ENCODE peak calls at places on chromosomes 12 and 14, in seven cellular contexts. V is heart left ventricle; B is transverse colon; C is fibroblast of pulmonary artery; O is CD8-positive, alpha-beta T cell; R is IMR-90; M is body of pancreas. L is an unnamed sample.

GRCh38 chr14:97290065-97290464 is 492.9 kb downstream of the VRK1 start:
- DNase-seq in O (no peak), C (no peak), R (no peak), V (no peak), B (no peak), M (no peak), L (no peak)

GRCh38 chr14:23118506-23119361 is at the start of gene CEBPE:
- DNase-seq in V (no peak), O (no peak), M (no peak), B (no peak), C (no peak), R (no peak), L (no peak)

GRCh38 chr14:93788557-93789365 is 476 bp upstream of the PRIMA1 start:
- DNase-seq in M (no peak), R (no peak), V (peak; percentile 50), O (no peak), B (peak; percentile 29), C (no peak), L (no peak)

GRCh38 chr12:75998292-75999063 is 33.1 kb downstream of the PHLDA1 start:
- DNase-seq in R (no peak), B (no peak), V (no peak), M (no peak), O (no peak), C (peak; percentile 36), L (no peak)

GRCh38 chr12:19740472-19741131 is 301.3 kb downstream of the AEBP2 start:
- DNase-seq in V (no peak), M (no peak), O (no peak), B (no peak), C (no peak), R (no peak), L (no peak)

GRCh38 chr14:75181426-75182062 is 5.1 kb upstream of the TMED10 start:
- DNase-seq in M (no peak), O (no peak), R (no peak), V (no peak), B (no peak), C (no peak), L (no peak)

GRCh38 chr14:90785474-90785873 is 30.8 kb downstream of the TTC7B start:
- DNase-seq in M (peak; percentile 49), V (peak; percentile 80), O (no peak), R (no peak), B (peak; percentile 31), C (peak; percentile 51), L (no peak)

GRCh38 chr14:35897616-35898111 is 71.5 kb downstream of the BRMS1L start:
- DNase-seq in O (no peak), V (no peak), R (no peak), M (no peak), B (peak; percentile 35), C (no peak), L (no peak)

GRCh38 chr14:57408037-57408436 is 17.7 kb downstream of the NAA30 start:
- DNase-seq in C (no peak), V (no peak), O (no peak), R (no peak), B (no peak), M (no peak), L (no peak)

GRCh38 chr14:79318371-79318770 is 892.9 kb downstream of the DIO2 start:
- DNase-seq in C (peak; percentile 56), B (no peak), R (peak; percentile 57), V (no peak), M (no peak), O (no peak), L (no peak)

GRCh38 chr14:22484638-22485037 is 104.4 kb downstream of the DAD1 start:
- DNase-seq in C (peak; percentile 53), B (no peak), V (peak; percentile 51), M (no peak), R (no peak), O (no peak), L (no peak)

GRCh38 chr14:85596562-85596961 is 66.6 kb downstream of the FLRT2 start:
- DNase-seq in M (no peak), C (no peak), B (no peak), R (no peak), O (no peak), V (no peak), L (no peak)

GRCh38 chr12:71438670-71439361 is 782 bp upstream of the LGR5 start:
- DNase-seq in C (peak; percentile 6), B (no peak), V (no peak), R (no peak), M (peak; percentile 8), O (no peak), L (no peak)

GRCh38 chr14:54698501-54698900 is 131.6 kb downstream of the SAMD4A start:
- DNase-seq in M (no peak), C (no peak), V (no peak), R (no peak), B (no peak), O (no peak), L (no peak)

GRCh38 chr14:38208825-38209562 is 1.3 kb downstream of the SSTR1 start:
- DNase-seq in V (no peak), O (no peak), R (peak; percentile 74), C (peak; percentile 69), M (peak; percentile 86), B (peak; percentile 83), L (no peak)

GRCh38 chr14:93829839-93830481 is 41.7 kb upstream of the PRIMA1 start:
- DNase-seq in B (no peak), M (no peak), O (no peak), R (no peak), V (no peak), C (no peak), L (no peak)

GRCh38 chr14:59195898-59196297 is 7.4 kb downstream of the DAAM1 start:
- DNase-seq in R (no peak), M (peak; percentile 16), O (no peak), C (no peak), V (no peak), B (no peak), L (no peak)

GRCh38 chr12:10673660-10674384 is at the start of gene STYK1:
- DNase-seq in M (peak; percentile 73), C (peak; percentile 28), O (peak; percentile 64), R (peak; percentile 8), B (peak; percentile 90), V (no peak), L (no peak)

GRCh38 chr14:65012353-65012752 is 25.7 kb downstream of the FNTB start:
- DNase-seq in R (no peak), C (no peak), O (no peak), B (no peak), V (no peak), M (no peak), L (no peak)

GRCh38 chr14:99986416-99986815 is 78.8 kb upstream of the EVL start:
- DNase-seq in C (no peak), O (no peak), V (no peak), R (peak; percentile 80), B (no peak), M (no peak), L (no peak)

GRCh38 chr14:102939329-102939728 is 16.9 kb downstream of the AMN start:
- DNase-seq in C (no peak), V (no peak), R (no peak), M (no peak), B (no peak), O (no peak), L (no peak)

DNA sequence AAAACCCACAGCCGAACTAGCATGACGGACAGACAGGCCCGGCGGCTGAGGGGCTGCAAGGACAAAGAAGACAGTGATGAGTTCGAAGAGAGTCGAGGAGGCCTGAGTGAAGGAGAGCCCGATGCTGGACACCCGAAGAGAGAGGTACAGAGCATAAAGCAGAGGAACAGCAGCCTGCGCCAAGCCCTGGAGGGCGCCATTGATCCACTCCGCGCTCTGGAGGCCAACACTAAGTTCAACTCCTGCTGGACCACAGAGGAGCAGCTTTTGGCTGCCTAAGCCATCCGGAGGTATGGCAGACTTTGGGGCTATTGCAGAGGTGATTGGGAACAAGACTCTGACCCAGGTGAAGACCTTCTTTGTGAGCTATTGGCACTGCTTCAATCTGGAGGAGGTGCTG is 7.8 kb upstream of the PLXNC1 start:
- DNase-seq in O (no peak), C (peak; percentile 38), R (peak; percentile 10), B (peak; percentile 36), V (no peak), M (no peak), L (no peak)
- TF ChIP-seq CTCF in O (peak; percentile 48), C (peak; percentile 31), R (peak; percentile 44), B (peak; percentile 38), V (no peak), M (peak; percentile 12), L (peak; percentile 74)

GRCh38 chr12:68621092-68622081 is 10.7 kb downstream of the RAP1B start:
- DNase-seq in C (no peak), B (no peak), V (no peak), O (no peak), R (no peak), M (no peak), L (no peak)
- H3K4me3 ChIP-seq in C (no peak overlapping the region), B (no peak overlapping the region), V (no peak overlapping the region), O (peak overlapping the region; percentile 17), R (no peak overlapping the region), M (no peak overlapping the region), L (no peak overlapping the region)

GRCh38 chr12:127560041-127560478 is 706.9 kb upstream of the TMEM132C start:
- DNase-seq in O (no peak), C (no peak), V (no peak), M (no peak), R (no peak), B (no peak), L (no peak)

GRCh38 chr12:127562781-127563180 is 704.2 kb upstream of the TMEM132C start:
- DNase-seq in C (no peak), B (no peak), V (no peak), O (no peak), M (no peak), R (no peak), L (no peak)

GRCh38 chr12:127556487-127556886 is 710.5 kb upstream of the TMEM132C start:
- DNase-seq in M (no peak), R (no peak), V (no peak), O (no peak), B (no peak), C (no peak), L (no peak)

GRCh38 chr12:127558363-127558762 is 708.6 kb upstream of the TMEM132C start:
- DNase-seq in B (no peak), R (no peak), V (no peak), C (no peak), M (no peak), O (no peak), L (no peak)

DNA sequence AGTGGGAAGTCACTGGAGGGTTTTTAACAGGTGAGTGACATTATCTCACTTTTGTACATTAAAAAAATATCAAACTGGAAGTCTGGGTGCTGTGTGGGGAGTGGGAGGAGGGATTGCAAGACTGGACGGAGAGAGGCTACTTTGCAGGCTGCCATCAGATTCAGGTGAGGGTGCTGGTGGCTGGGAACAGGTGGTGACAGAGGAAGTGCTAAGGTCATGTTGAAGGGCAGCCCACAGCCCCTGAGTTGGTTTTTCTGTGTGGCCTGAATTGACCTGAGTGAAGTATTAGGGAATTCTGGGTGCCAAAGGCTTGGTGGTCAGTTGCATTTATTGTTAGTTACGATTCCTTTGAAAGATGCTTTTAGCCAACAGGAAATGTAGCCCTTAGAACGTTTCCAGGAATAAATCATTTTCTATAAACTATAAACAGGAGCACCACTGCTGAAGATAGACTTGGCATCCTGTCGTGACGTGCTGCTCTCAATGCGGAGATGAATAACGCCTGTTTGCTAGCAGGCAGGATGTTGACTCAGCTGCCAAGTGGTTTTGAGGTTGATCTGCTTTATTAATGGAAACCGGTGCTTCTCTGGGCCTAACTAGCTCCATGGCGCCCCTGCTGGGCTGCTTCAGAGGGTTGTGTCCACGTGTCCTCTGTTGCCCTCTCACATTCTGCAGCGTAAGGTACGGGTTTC is 707.5 kb upstream of the TMEM132C start:
- DNase-seq in O (no peak), C (peak; percentile 83), B (peak; percentile 22), V (no peak), M (peak; percentile 9), R (peak; percentile 94), L (no peak)
- TF ChIP-seq CTCF in O (no peak), C (peak; percentile 41), B (no peak), V (no peak), M (no peak), R (peak; percentile 52), L (no peak)

GRCh38 chr14:60756847-60757246 is 22.3 kb downstream of the MNAT1 start:
- DNase-seq in O (no peak), B (no peak), V (no peak), C (peak; percentile 14), R (peak; percentile 44), M (no peak), L (no peak)
- H3K4me3 ChIP-seq in O (no peak overlapping the region), B (no peak overlapping the region), V (no peak overlapping the region), C (no peak overlapping the region), R (no peak overlapping the region), M (no peak overlapping the region), L (no peak overlapping the region)

L was measured in GM12864.